ENCODE peak calls at places on chromosomes 5 and 9, in four cellular contexts. One of them, this sample, is unnamed.
A peak's percentile ranks its signal among the peaks of the same experiment; 100 is the strongest.

GRCh38 chr5:17203329-17204132 is 13.9 kb upstream of the BASP1 start:
- DNase-seq in HCT116: peak; percentile 53
- DNase-seq in cardiac muscle cell: peak; percentile 73
- DNase-seq in IMR-90: peak; percentile 86
- DNase-seq in this sample: no peak

GRCh38 chr5:945691-946541 is 53.2 kb downstream of the TRIP13 start:
- DNase-seq in cardiac muscle cell: no peak
- DNase-seq in HCT116: no peak
- DNase-seq in IMR-90: no peak
- DNase-seq in this sample: no peak

GRCh38 chr5:176507911-176508310 is 29.3 kb downstream of the RNF44 start:
- DNase-seq in IMR-90: no peak
- DNase-seq in cardiac muscle cell: no peak
- DNase-seq in HCT116: no peak
- DNase-seq in this sample: no peak

GRCh38 chr5:38423536-38424178 is 132.8 kb downstream of the LIFR start:
- DNase-seq in IMR-90: no peak
- DNase-seq in cardiac muscle cell: no peak
- DNase-seq in HCT116: no peak
- DNase-seq in this sample: no peak

GRCh38 chr5:54722846-54723433 is 205.4 kb downstream of the SNX18 start:
- DNase-seq in IMR-90: peak; percentile 56
- DNase-seq in cardiac muscle cell: no peak
- DNase-seq in HCT116: no peak
- DNase-seq in this sample: no peak

GRCh38 chr5:124906339-124907097 is 160.1 kb upstream of the ZNF608 start:
- DNase-seq in IMR-90: peak; percentile 79
- DNase-seq in cardiac muscle cell: peak; percentile 81
- DNase-seq in HCT116: no peak
- DNase-seq in this sample: peak; percentile 31

GRCh38 chr5:3613726-3614125 is 18.1 kb downstream of the IRX1 start:
- DNase-seq in HCT116: no peak
- DNase-seq in cardiac muscle cell: no peak
- DNase-seq in IMR-90: no peak
- DNase-seq in this sample: no peak

GRCh38 chr9:73219985-73220626 is 68.4 kb downstream of the ANXA1 start:
- DNase-seq in cardiac muscle cell: no peak
- DNase-seq in HCT116: no peak
- DNase-seq in IMR-90: peak; percentile 9
- DNase-seq in this sample: peak; percentile 28

GRCh38 chr5:137119321-137119720 is 379.8 kb downstream of the SPOCK1 start:
- DNase-seq in HCT116: no peak
- DNase-seq in cardiac muscle cell: no peak
- DNase-seq in IMR-90: no peak
- DNase-seq in this sample: no peak

GRCh38 chr9:93906182-93906880 is 48.8 kb downstream of the BARX1 start:
- DNase-seq in cardiac muscle cell: no peak
- DNase-seq in IMR-90: no peak
- DNase-seq in HCT116: no peak
- DNase-seq in this sample: no peak

GRCh38 chr5:150208187-150209015 is 18.5 kb downstream of the SLC6A7 start:
- DNase-seq in IMR-90: peak; percentile 79
- DNase-seq in HCT116: no peak
- DNase-seq in cardiac muscle cell: no peak
- DNase-seq in this sample: no peak

GRCh38 chr5:101390317-101390908 is 487.3 kb upstream of the ST8SIA4 start:
- DNase-seq in cardiac muscle cell: peak; percentile 49
- DNase-seq in IMR-90: peak; percentile 45
- DNase-seq in HCT116: peak; percentile 57
- DNase-seq in this sample: peak; percentile 37

GRCh38 chr9:91746904-91747303 is 203.1 kb downstream of the ROR2 start:
- DNase-seq in cardiac muscle cell: no peak
- DNase-seq in HCT116: no peak
- DNase-seq in IMR-90: peak; percentile 69
- DNase-seq in this sample: no peak

GRCh38 chr5:107554776-107555424 is 115.8 kb downstream of the EFNA5 start:
- DNase-seq in HCT116: no peak
- DNase-seq in IMR-90: no peak
- DNase-seq in cardiac muscle cell: no peak
- DNase-seq in this sample: no peak

GRCh38 chr9:16985559-16986348 is 115.3 kb upstream of the BNC2 start:
- DNase-seq in IMR-90: peak; percentile 93
- DNase-seq in cardiac muscle cell: no peak
- DNase-seq in HCT116: no peak
- DNase-seq in this sample: no peak

GRCh38 chr5:15510816-15511215 is 10.8 kb downstream of the FBXL7 start:
- DNase-seq in IMR-90: peak; percentile 16
- DNase-seq in cardiac muscle cell: no peak
- DNase-seq in HCT116: no peak
- DNase-seq in this sample: no peak

GRCh38 chr9:80177949-80178480 is 606.2 kb downstream of the TLE4 start:
- DNase-seq in HCT116: no peak
- DNase-seq in cardiac muscle cell: no peak
- DNase-seq in IMR-90: no peak
- DNase-seq in this sample: no peak

GRCh38 chr5:143796753-143797152 is 15.2 kb upstream of the HMHB1 start:
- DNase-seq in cardiac muscle cell: no peak
- DNase-seq in IMR-90: no peak
- DNase-seq in HCT116: no peak
- DNase-seq in this sample: no peak

GRCh38 chr5:106089073-106089472 is 1581.7 kb downstream of the EFNA5 start:
- DNase-seq in IMR-90: no peak
- DNase-seq in cardiac muscle cell: no peak
- DNase-seq in HCT116: no peak
- DNase-seq in this sample: no peak

GRCh38 chr9:98708103-98708932 is 417 bp downstream of the GABBR2 start:
- DNase-seq in HCT116: no peak
- DNase-seq in IMR-90: no peak
- DNase-seq in cardiac muscle cell: no peak
- DNase-seq in this sample: no peak
- H3K4me3 ChIP-seq in HCT116: no peak overlapping the region
- H3K4me3 ChIP-seq in IMR-90: peak overlapping the region; percentile 45
- H3K4me3 ChIP-seq in cardiac muscle cell: peak overlapping the region; percentile 45
- H3K4me3 ChIP-seq in this sample: peak overlapping the region; percentile 14

DNA sequence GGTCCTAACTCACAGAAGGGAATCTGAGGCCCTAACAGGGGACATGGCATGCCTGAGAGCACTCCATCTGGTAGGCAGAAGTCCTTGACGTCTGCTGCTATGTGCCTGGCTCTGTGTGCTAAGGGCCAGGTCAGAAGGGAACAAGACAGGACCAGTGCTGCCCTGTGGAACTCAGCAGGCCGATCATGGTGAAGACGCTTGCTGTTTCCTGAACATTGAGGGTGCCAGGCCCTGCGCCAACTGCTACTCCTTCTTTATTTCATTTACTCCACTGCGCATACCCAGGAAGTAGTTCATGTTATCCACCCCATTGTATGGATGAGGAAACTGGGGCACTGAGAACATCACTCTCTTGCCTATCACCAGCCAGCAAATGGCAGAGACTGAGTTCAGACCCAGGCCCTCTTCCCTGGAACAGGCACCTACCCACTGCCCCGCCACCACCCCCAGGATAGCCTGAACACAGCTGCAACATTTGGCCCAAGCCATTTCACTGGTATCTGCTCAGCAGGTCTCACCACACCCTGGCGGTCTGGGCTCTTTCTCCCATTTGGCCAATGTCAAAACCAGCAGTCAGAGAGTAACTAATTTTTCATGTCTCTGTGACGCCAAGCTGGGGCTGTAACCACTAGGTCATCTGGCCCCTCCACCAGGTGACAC is 24.8 kb upstream of the FOXI1 start:
- DNase-seq in IMR-90: no peak
- DNase-seq in HCT116: no peak
- DNase-seq in cardiac muscle cell: no peak
- DNase-seq in this sample: no peak
- H3K36me3 ChIP-seq in IMR-90: no peaks in the 10 kb centered on the region
- H3K36me3 ChIP-seq in HCT116: no peaks in the 10 kb centered on the region
- H3K36me3 ChIP-seq in cardiac muscle cell: no peaks in the 10 kb centered on the region
- H3K36me3 ChIP-seq in this sample: no peaks in the 10 kb centered on the region

DNA sequence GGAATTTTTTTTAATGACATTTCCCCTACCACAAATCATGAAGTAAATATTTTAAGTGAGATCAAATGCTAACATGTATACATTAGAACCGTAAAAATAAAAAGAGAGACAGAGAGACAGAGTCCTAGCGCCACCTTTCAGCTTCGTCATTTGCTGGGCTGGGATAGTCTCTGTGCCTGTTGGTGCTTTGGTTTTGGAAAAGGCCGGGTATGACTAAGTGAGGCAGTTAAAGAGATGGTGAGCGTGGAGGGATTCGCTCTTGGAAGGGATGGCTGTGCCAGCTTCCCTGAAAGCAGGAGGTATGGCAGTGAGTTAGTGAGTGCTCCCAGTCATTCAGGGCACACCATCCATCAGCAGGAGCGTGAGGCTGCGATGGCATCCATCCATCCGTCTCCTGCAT is 729.6 kb upstream of the WWC1 start:
- DNase-seq in cardiac muscle cell: no peak
- DNase-seq in HCT116: no peak
- DNase-seq in IMR-90: no peak
- DNase-seq in this sample: no peak
- H3K4me3 ChIP-seq in cardiac muscle cell: no peak overlapping the region
- H3K4me3 ChIP-seq in HCT116: no peak overlapping the region
- H3K4me3 ChIP-seq in IMR-90: no peak overlapping the region
- H3K4me3 ChIP-seq in this sample: no peak overlapping the region

DNA sequence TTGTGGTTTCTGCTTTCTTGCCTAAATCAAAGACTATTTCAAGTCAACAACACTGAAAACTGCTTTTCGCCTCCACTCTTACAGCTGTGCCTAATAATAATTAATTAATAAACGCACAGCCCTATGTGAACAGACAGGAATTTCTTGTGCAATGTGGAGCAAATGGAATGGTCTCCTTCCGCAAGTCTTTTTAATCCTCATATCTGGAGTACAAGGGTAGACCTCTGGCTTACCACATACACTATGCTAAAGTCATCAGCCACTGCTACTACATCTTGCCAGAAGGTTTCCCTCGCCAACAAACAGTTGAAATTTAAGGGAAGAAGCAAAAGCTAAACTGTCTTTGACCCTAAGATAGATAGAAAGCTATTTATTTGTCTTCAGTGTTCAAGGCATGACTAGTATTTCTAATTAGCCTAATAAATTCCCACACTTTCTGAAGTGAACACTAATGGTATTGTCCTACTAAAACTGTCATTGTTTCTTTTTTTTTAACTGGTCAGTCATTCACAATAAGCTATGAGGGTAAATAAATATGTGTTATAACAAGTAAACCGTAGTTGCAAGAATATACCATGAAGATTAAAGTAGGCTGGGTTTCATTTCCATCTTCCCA is 63.9 kb downstream of the GOLPH3 start:
- DNase-seq in cardiac muscle cell: no peak
- DNase-seq in HCT116: no peak
- DNase-seq in IMR-90: no peak
- DNase-seq in this sample: no peak
- H3K36me3 ChIP-seq in cardiac muscle cell: peaks cover 20% of the 10 kb centered on the region
- H3K36me3 ChIP-seq in HCT116: peaks cover 12% of the 10 kb centered on the region
- H3K36me3 ChIP-seq in IMR-90: peaks cover 37% of the 10 kb centered on the region
- H3K36me3 ChIP-seq in this sample: peaks cover 2% of the 10 kb centered on the region

DNA sequence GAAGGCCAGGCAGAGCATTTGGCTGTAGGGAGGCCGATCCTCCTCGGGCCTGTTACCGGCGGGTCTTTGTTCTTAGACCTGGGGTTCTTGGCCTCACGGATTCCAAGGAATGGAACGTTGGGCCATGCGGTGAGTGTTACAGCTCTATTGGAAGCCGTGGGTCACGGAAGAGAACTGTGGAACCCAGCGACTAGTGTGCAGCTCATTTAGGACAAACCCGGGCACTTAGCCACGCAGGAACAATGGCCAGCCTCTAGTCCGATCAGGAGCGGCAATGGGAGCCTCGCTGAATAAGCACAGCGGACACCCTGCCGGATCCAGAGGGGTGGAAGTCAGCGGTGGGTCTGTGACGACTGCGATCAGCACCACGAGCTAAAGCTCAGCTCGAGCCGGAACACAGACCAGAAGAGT is 53.9 kb upstream of the RPL26L1 start:
- DNase-seq in cardiac muscle cell: no peak
- DNase-seq in HCT116: no peak
- DNase-seq in IMR-90: no peak
- DNase-seq in this sample: no peak
- H3K4me3 ChIP-seq in cardiac muscle cell: no peak overlapping the region
- H3K4me3 ChIP-seq in HCT116: no peak overlapping the region
- H3K4me3 ChIP-seq in IMR-90: no peak overlapping the region
- H3K4me3 ChIP-seq in this sample: no peak overlapping the region

DNA sequence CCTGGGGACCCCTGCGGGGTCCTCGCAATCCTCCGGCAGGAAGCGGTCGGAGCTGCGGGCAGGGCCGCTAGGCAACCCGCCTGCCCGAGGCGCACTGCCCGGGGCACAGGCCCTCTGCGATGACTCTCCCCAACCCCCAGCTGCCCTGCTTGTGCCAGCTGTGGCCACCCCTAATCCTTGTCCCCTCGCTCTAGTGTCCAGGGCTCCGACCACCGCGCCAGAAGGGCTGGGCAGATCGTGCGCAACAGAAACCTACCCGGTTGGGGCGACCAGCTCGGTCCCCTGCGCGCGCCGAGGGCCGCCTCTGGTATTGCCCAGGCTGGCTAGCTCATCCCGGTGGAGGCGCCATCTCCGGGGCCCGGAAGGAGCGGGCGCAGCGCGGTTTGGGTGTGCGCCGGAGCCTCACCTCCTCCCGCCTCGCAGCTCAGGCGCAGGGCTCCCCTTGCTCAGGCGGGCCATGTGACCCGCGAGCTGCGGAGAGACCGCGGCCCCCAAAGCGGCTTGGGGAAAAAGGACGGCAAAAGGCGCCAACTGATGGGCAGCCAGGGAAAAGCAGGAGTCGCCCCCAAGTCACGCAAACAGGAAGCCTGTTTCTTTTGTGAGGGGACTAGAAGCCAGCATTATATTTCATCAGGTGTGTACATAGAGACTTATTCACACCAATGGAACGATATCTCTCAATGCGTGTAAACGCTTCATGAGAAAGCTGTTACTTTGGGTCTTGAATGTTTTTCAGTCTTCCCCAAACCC is 46.8 kb upstream of the RNF20 start:
- DNase-seq in cardiac muscle cell: peak; percentile 64
- DNase-seq in IMR-90: peak; percentile 54
- DNase-seq in HCT116: peak; percentile 51
- DNase-seq in this sample: no peak
- H3K36me3 ChIP-seq in cardiac muscle cell: no peaks in the 10 kb centered on the region
- H3K36me3 ChIP-seq in IMR-90: no peaks in the 10 kb centered on the region
- H3K36me3 ChIP-seq in HCT116: no peaks in the 10 kb centered on the region
- H3K36me3 ChIP-seq in this sample: no peaks in the 10 kb centered on the region